ENCODE peak calls at places on chromosomes 11 and 22, in five cellular contexts. N is mammary epithelial cell; Z is IMR-90; A is CD8-positive, alpha-beta memory T cell; S is neuronal stem cell. E is an unnamed sample.
A peak's percentile ranks its signal among the peaks of the same experiment; 100 is the strongest.

GRCh38 chr22:49164773-49165320 is 662.8 kb downstream of the BRD1 start:
- DNase-seq in N (no peak), Z (no peak), A (no peak), S (no peak), E (no peak)

GRCh38 chr22:50665738-50666137 is 6.9 kb upstream of the SHANK3 start:
- DNase-seq in N (no peak), Z (no peak), A (no peak), S (no peak), E (no peak)

GRCh38 chr11:118895093-118896039 is 11.7 kb downstream of the CXCR5 start:
- DNase-seq in N (no peak), Z (no peak), A (peak; percentile 75), S (no peak), E (peak; percentile 59)

GRCh38 chr11:35974878-35975578 is 31.2 kb downstream of the LDLRAD3 start:
- DNase-seq in N (no peak), Z (no peak), A (no peak), S (no peak), E (no peak)

GRCh38 chr11:63756919-63757761 is 11.4 kb downstream of the ZFTA start:
- DNase-seq in N (no peak), Z (no peak), A (no peak), S (no peak), E (no peak)

GRCh38 chr11:125301301-125301700 is 136.8 kb downstream of the PKNOX2 start:
- DNase-seq in N (no peak), Z (no peak), A (no peak), S (no peak), E (no peak)

GRCh38 chr11:63445720-63446119 is 45.2 kb downstream of the PLAAT5 start:
- DNase-seq in N (peak; percentile 63), Z (peak; percentile 42), A (no peak), S (no peak), E (no peak)

GRCh38 chr11:67178421-67178820 is 59.4 kb downstream of the KDM2A start:
- DNase-seq in N (no peak), Z (peak; percentile 31), A (no peak), S (no peak), E (no peak)

GRCh38 chr11:26021026-26021425 is 310.9 kb upstream of the ANO3 start:
- DNase-seq in N (peak; percentile 2), Z (no peak), A (no peak), S (no peak), E (no peak)

GRCh38 chr22:44450503-44450902 is 47.5 kb downstream of the RTL6 start:
- DNase-seq in N (no peak), Z (no peak), A (no peak), S (no peak), E (no peak)

GRCh38 chr11:16925495-16926065 is 88.6 kb downstream of the PLEKHA7 start:
- DNase-seq in N (peak; percentile 75), Z (no peak), A (peak; percentile 3), S (peak; percentile 66), E (no peak)

GRCh38 chr22:42074153-42074750 is at the start of gene PHETA2:
- DNase-seq in N (no peak), Z (peak; percentile 25), A (peak; percentile 40), S (no peak), E (no peak)

GRCh38 chr11:110971110-110971509 is 258.9 kb upstream of the ARHGAP20 start:
- DNase-seq in N (peak; percentile 82), Z (peak; percentile 69), A (no peak), S (no peak), E (no peak)

GRCh38 chr11:26551186-26551801 is 20.8 kb downstream of the MUC15 start:
- DNase-seq in N (peak; percentile 6), Z (peak; percentile 6), A (no peak), S (no peak), E (no peak)

GRCh38 chr11:128893578-128894295 is 2.6 kb downstream of the KCNJ5 start:
- DNase-seq in N (no peak), Z (no peak), A (no peak), S (no peak), E (no peak)

GRCh38 chr11:128894296-128894681 is 3.1 kb downstream of the KCNJ5 start:
- DNase-seq in N (no peak), Z (no peak), A (no peak), S (no peak), E (no peak)

GRCh38 chr11:128895505-128895904 is 4.3 kb downstream of the KCNJ5 start:
- DNase-seq in N (no peak), Z (no peak), A (no peak), S (no peak), E (no peak)

GRCh38 chr11:128892866-128893565 is 1.9 kb downstream of the KCNJ5 start:
- DNase-seq in N (peak; percentile 18), Z (no peak), A (no peak), S (no peak), E (no peak)

DNA sequence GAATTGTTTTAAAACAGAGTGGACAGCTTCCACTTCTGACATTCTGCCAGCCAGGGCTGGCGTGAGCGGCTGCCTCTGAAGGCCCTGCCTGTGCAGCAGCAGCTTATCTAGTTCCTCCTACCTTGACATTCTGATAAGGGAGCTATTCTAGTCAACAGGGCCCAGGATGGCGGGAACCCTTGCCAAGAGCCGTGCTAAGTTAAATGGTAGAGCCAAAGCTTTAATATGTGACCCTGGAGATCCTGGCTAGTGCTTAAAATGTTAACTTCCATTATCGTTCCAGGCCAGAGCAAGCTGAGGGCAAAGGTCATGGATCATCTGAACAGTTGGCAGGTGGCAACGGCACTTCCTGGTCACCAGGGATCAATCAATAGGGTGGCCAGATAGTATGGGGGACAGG is 3.5 kb downstream of the KCNJ5 start:
- DNase-seq in N (no peak), Z (no peak), A (no peak), S (no peak), E (no peak)
- H3K27ac ChIP-seq in N (no peak overlapping the region), Z (no peak overlapping the region), A (no peak overlapping the region), S (no peak overlapping the region), E (no peak overlapping the region)

DNA sequence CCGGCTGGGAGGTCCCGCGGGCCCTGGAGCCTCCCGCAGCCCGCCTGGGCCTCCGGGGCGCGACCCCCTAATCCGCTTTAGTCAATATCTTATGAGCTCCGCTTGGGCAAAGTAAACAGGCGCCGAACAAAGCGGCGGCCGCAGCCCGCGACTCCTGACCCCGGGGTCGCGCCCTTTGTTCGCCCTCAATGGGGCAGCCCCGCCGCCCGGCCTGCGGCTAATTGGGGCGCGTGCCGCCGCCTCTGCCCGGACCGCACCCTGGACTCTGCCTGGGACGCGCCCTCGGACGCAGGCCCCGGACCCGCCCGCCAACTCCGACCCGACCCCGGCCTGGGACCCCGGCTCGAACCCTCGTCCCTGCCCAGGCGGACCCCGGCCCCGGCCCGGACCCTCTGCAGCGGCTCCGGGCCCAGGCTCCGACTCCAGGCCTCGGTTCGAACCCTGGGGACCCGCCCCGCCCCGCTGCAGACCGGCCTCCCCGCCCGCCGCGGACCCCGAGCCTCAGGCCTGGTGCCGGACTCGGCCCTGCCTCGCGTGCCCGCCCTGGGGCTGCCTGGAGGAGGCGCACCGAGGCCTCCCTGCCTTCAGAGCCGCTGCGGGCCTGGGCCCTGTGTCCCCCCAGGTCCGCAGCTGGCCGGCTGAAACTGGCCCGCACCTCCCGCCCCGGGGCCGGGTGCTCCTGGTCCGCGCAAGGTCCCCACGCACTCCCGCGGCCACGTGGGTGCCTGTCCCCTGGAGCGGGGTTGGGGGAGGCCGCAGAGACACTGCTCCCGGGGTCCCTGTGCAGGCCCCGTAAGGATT is 84.7 kb upstream of the WNT7B start:
- DNase-seq in N (peak; percentile 32), Z (no peak), A (no peak), S (peak; percentile 91), E (no peak)
- H3K27me3 ChIP-seq in N (no peaks in the 10 kb centered on the region), Z (no peaks in the 10 kb centered on the region), A (no peaks in the 10 kb centered on the region), S (peaks cover 37% of the 10 kb centered on the region), E (no peaks in the 10 kb centered on the region)

GRCh38 chr11:10307022-10307410 is 2.1 kb downstream of the ADM start:
- DNase-seq in N (no peak), Z (no peak), A (no peak), S (no peak), E (no peak)

GRCh38 chr11:10307411-10308207 is 2.7 kb downstream of the ADM start:
- DNase-seq in N (peak; percentile 92), Z (peak; percentile 94), A (peak; percentile 82), S (peak; percentile 79), E (peak; percentile 74)

GRCh38 chr11:10309163-10310093 is 4.6 kb downstream of the ADM start:
- DNase-seq in N (peak; percentile 85), Z (peak; percentile 92), A (no peak), S (no peak), E (no peak)

GRCh38 chr11:10310301-10310841 is 5.5 kb downstream of the ADM start:
- DNase-seq in N (peak; percentile 26), Z (peak; percentile 68), A (no peak), S (no peak), E (no peak)

GRCh38 chr11:10308208-10308954 is 3.5 kb downstream of the ADM start:
- DNase-seq in N (no peak), Z (peak; percentile 34), A (no peak), S (no peak), E (no peak)
- H3K4me1 ChIP-seq in N (peaks cover 43% of the 10 kb centered on the region), Z (peaks cover 7% of the 10 kb centered on the region), A (peaks cover 46% of the 10 kb centered on the region), S (peaks cover 11% of the 10 kb centered on the region), E (peaks cover 46% of the 10 kb centered on the region)

DNA sequence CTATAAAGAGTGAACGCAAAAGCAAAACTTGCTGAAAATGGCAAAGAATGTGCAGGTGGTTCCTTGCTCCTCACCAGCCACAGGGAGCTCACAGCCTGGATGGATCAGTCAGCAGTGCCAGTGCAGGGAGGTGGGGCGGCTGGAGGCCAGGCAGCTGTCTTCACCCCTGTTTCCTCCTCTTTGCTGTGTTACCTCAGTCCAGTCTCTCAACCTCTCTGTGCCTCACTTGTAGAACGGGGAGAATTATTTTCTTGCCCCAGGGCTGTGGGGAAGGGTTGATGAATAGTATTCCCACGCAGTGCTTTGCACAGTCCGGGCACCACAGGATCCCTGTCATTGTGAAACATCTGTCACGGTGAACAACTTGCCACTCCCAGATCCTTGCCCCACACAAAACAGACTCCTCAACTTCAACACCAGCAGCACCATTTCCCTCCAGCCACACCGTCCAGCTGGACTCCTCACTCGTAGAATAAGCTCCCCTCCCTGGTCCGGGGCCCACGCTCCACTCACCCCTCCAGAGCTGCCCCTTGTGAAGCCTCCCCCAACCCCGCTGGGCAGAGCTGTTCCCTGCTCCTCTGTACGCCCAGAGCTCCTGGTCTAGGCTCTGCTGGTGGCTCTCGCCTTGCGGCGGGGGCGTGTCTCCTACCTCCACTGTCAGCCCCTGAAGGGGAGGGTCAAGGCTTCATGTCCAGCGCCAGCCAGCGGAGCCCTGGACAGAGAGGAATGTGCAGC is 27.7 kb downstream of the MPPED1 start:
- DNase-seq in N (no peak), Z (no peak), A (no peak), S (no peak), E (no peak)
- H3K27ac ChIP-seq in N (no peak overlapping the region), Z (no peak overlapping the region), A (no peak overlapping the region), S (no peak overlapping the region), E (no peak overlapping the region)

DNA sequence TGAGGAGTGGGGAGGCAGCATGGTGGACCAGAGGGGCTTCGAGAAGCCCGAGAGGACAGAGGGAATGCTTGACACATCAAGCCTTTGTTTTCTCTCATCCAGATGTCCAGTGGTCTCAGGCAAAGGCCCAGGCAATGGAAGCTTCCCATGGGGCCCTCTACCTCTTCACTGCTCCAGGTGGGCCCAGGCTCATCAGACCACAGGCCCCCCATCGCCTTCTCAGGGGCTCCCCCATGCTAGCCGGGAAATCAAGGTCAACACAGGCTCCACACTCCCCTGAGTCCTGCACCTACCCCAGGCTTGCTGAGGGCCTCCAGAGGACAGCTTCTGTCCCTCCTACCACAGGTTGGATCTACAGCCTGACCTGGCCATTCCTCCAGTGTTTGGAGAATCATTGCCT is 157.5 kb downstream of the CHST1 start:
- DNase-seq in N (no peak), Z (no peak), A (no peak), S (no peak), E (no peak)
- H3K27me3 ChIP-seq in N (no peaks in the 10 kb centered on the region), Z (no peaks in the 10 kb centered on the region), A (no peaks in the 10 kb centered on the region), S (no peaks in the 10 kb centered on the region), E (peaks cover 3% of the 10 kb centered on the region)